ENCODE peak calls at places on chromosomes 12 and 14, in four cellular contexts. L, G, K and N are unnamed samples. For H3K4me1, the result is how much of the 10 kb centered on the place peaks cover.

GRCh38 chr14:20684662-20685456 is 499 bp downstream of the RNASE4 start:
- DNase-seq in L (peak), G (peak), K (peak), N (no peak)

GRCh38 chr12:124390442-124391116 is 95.7 kb downstream of the RFLNA start:
- DNase-seq in L (no peak), G (peak), K (peak), N (peak)

GRCh38 chr14:69876848-69877306 is 2.3 kb upstream of the SMOC1 start:
- DNase-seq in L (no peak), G (no peak), K (no peak), N (no peak)

GRCh38 chr14:96410119-96410518 is 18.2 kb downstream of the AK7 start:
- DNase-seq in L (no peak), G (no peak), K (no peak), N (no peak)

GRCh38 chr14:105974902-105975301 is 448.5 kb downstream of the TMEM121 start:
- DNase-seq in L (no peak), G (no peak), K (no peak), N (no peak)

GRCh38 chr12:130947028-130947427 is 6.7 kb upstream of the ADGRD1 start:
- DNase-seq in L (no peak), G (no peak), K (no peak), N (no peak)

GRCh38 chr14:73289308-73289707 is 52.0 kb downstream of the PAPLN start:
- DNase-seq in L (no peak), G (no peak), K (no peak), N (no peak)

GRCh38 chr12:139585-139984 is 73.0 kb downstream of the IQSEC3 start:
- DNase-seq in L (no peak), G (peak), K (no peak), N (no peak)

GRCh38 chr14:68446243-68447040 is 346.4 kb downstream of the ZFP36L1 start:
- DNase-seq in L (no peak), G (no peak), K (no peak), N (no peak)

GRCh38 chr12:90978117-90978770 is 23.3 kb upstream of the CCER1 start:
- DNase-seq in L (peak), G (peak), K (no peak), N (no peak)

GRCh38 chr14:91412939-91413338 is 4.7 kb downstream of the CCDC88C start:
- DNase-seq in L (no peak), G (no peak), K (no peak), N (no peak)

GRCh38 chr12:46494424-46494823 is 121.9 kb upstream of the SLC38A2 start:
- DNase-seq in L (no peak), G (peak), K (no peak), N (no peak)

GRCh38 chr12:8689606-8690175 is 8.1 kb upstream of the RIMKLB start:
- DNase-seq in L (no peak), G (no peak), K (no peak), N (no peak)

GRCh38 chr12:42798811-42799438 is 209.4 kb upstream of the PRICKLE1 start:
- DNase-seq in L (peak), G (peak), K (no peak), N (no peak)

GRCh38 chr12:39145175-39145999 is 240.0 kb upstream of the CPNE8 start:
- DNase-seq in L (peak), G (no peak), K (peak), N (peak)

GRCh38 chr12:90770861-90771260 is 184.1 kb downstream of the CCER1 start:
- DNase-seq in L (no peak), G (no peak), K (no peak), N (no peak)

GRCh38 chr14:94710731-94711130 is 59.2 kb downstream of the GSC start:
- DNase-seq in L (no peak), G (no peak), K (no peak), N (no peak)

DNA sequence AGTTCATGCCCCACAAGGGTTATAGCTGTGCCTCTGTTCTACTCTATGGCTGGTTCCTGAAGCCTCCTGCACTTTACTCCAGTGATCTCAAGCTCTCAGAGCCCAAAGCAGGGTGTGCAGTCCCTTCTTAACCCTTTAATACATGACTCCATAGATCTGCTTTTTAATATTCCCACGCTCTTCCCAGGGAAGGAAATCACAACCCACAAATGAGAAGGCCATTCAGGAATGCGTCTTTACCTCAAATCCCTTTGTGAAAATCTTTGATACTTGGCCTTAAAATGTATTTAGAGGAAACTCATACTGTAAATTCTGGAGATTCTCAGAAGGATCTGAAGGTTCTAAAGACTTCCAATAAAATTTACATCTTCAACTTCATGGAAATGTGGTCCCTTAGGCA is 17.0 kb downstream of the NID2 start:
- DNase-seq in L (no peak), G (peak), K (no peak), N (no peak)
- H3K4me1 ChIP-seq in L (under half), G (under half), K (half or more), N (under half)

GRCh38 chr14:101630056-101630960 is 69.0 kb downstream of the DIO3 start:
- DNase-seq in L (no peak), G (no peak), K (no peak), N (no peak)
- H3K4me3 ChIP-seq in L (no peak), G (no peak), K (no peak), N (no peak)

GRCh38 chr14:104967414-104968152 is 10.6 kb downstream of the AHNAK2 start:
- DNase-seq in L (peak), G (peak), K (peak), N (peak)
- TF ChIP-seq CTCF in L (peak), G (no peak), K (no peak), N (no peak)

GRCh38 chr14:22540286-22540685 is 48.7 kb downstream of the DAD1 start:
- DNase-seq in L (no peak), G (no peak), K (no peak), N (no peak)
- H3K4me1 ChIP-seq in L (under half), G (under half), K (under half), N (under half)

GRCh38 chr14:50394713-50395112 is 2.0 kb downstream of the CDKL1 start:
- DNase-seq in L (no peak), G (no peak), K (no peak), N (no peak)

GRCh38 chr14:50397461-50398196 is 948 bp upstream of the CDKL1 start:
- DNase-seq in L (peak), G (no peak), K (no peak), N (no peak)

GRCh38 chr14:50396636-50397460 is at the start of gene CDKL1:
- DNase-seq in L (peak), G (peak), K (no peak), N (peak)

GRCh38 chr14:50399251-50400032 is 2.8 kb upstream of the CDKL1 start:
- DNase-seq in L (peak), G (peak), K (no peak), N (no peak)

DNA sequence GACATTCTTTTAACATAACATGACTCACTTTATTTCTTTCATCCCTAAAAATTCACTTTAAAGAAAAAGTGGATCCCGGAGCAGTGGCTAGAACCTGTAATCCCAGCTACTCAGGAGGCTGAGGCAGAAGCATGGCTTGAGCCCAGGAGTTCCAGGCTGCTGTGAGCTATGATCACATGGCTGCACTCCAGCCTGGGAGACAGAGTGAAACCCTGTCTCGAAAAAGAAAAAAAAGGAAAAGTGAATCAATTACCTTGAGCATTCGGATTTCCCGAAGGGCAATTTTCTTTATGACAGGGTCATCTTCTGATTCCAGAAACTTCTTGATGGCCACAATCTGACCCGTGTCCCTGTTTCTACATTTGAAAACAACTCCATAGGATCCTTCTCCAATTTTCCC is 1.2 kb downstream of the CDKL1 start:
- DNase-seq in L (no peak), G (no peak), K (no peak), N (no peak)
- H3K4me3 ChIP-seq in L (peak), G (peak), K (peak), N (peak)

DNA sequence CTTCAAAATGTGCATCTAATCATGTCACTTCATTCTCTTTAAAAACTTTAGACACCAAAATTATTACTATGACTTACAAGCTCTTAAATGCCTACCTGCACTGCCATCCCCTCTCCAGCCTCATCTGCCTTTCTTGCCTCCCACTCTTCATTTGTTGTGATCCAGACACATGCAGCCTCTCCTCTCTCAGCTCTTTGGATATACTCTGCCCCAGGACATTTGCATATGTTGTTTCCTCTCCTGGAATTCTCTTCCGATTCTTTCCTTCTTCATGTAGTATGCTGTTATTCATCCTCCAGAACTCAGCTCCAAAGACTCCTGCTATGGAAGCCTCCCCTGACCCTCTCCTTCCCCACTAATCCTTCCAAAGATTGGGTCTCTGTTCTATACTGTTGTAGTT is 197.6 kb downstream of the ANO4 start:
- DNase-seq in L (no peak), G (no peak), K (no peak), N (no peak)
- TF ChIP-seq CTCF in L (no peak), G (no peak), K (no peak), N (no peak)

GRCh38 chr14:98203421-98203820 is 1068.6 kb downstream of the BCL11B start:
- DNase-seq in L (no peak), G (no peak), K (no peak), N (no peak)

GRCh38 chr14:98208074-98208675 is 1063.8 kb downstream of the BCL11B start:
- DNase-seq in L (no peak), G (no peak), K (no peak), N (no peak)

GRCh38 chr14:98200621-98201020 is 1071.4 kb downstream of the BCL11B start:
- DNase-seq in L (no peak), G (no peak), K (no peak), N (no peak)

GRCh38 chr14:98207466-98207865 is 1064.5 kb downstream of the BCL11B start:
- DNase-seq in L (no peak), G (no peak), K (no peak), N (no peak)

GRCh38 chr14:98204139-98204538 is 1067.9 kb downstream of the BCL11B start:
- DNase-seq in L (no peak), G (no peak), K (no peak), N (no peak)
- H3K4me1 ChIP-seq in L (under half), G (under half), K (under half), N (under half)